ENCODE peak calls at places on chromosomes 1 and 21, in nine cellular contexts. X is hippocampal formation; T is H54; I is activated CD4-positive, alpha-beta memory T cell treated with anti-CD3 and anti-CD28 coated beads for 36 hours; A is right lobe of liver; C is lower leg skin; J is GDM1; M is effector CD4-positive, alpha-beta T cell; B is NCI-H1417. U is an unnamed sample.

GRCh38 chr1:187921426-187921825 is 1092.7 kb downstream of the PLA2G4A start:
- DNase-seq in M (no peak), J (no peak), T (no peak), B (no peak), C (no peak), A (no peak), I (no peak), X (no peak), U (no peak)

GRCh38 chr1:90557706-90558105 is 159.4 kb downstream of the BARHL2 start:
- DNase-seq in A (no peak), T (no peak), M (no peak), I (no peak), X (no peak), C (no peak), J (no peak), B (no peak), U (no peak)

GRCh38 chr1:32142446-32143301 is 34.8 kb downstream of the KPNA6 start:
- DNase-seq in T (peak), J (no peak), M (no peak), A (peak), C (no peak), X (no peak), B (peak), I (no peak), U (no peak)

GRCh38 chr1:4650486-4650885 is 3.9 kb upstream of the AJAP1 start:
- DNase-seq in X (no peak), I (no peak), A (no peak), J (no peak), M (no peak), C (no peak), B (no peak), T (peak), U (no peak)

GRCh38 chr1:74534241-74534640 is 21.8 kb upstream of the LRRC53 start:
- DNase-seq in T (peak), C (no peak), M (no peak), I (no peak), J (no peak), B (no peak), A (no peak), X (no peak), U (no peak)

GRCh38 chr1:74161494-74161893 is 36.5 kb downstream of the LRRIQ3 start:
- DNase-seq in I (no peak), A (no peak), T (no peak), M (no peak), C (no peak), X (no peak), B (no peak), J (no peak), U (no peak)

GRCh38 chr1:164718821-164719220 is 159.8 kb downstream of the PBX1 start:
- DNase-seq in T (no peak), A (no peak), X (no peak), J (no peak), M (no peak), B (no peak), C (no peak), I (no peak), U (no peak)

GRCh38 chr1:15139654-15140350 is 13.7 kb upstream of the TMEM51 start:
- DNase-seq in I (no peak), C (no peak), M (no peak), B (no peak), X (no peak), A (no peak), J (no peak), T (peak), U (no peak)

GRCh38 chr1:217881607-217882332 is 250.6 kb downstream of the SPATA17 start:
- DNase-seq in I (no peak), A (no peak), T (no peak), C (no peak), B (no peak), X (no peak), J (no peak), M (no peak), U (no peak)

GRCh38 chr1:221804303-221804702 is 62.4 kb upstream of the DUSP10 start:
- DNase-seq in I (no peak), T (no peak), B (no peak), A (no peak), M (no peak), J (no peak), X (no peak), C (no peak), U (no peak)

GRCh38 chr21:39885119-39885848 is 18.0 kb downstream of the PCP4 start:
- DNase-seq in X (peak), T (no peak), I (no peak), A (no peak), J (no peak), C (no peak), M (no peak), B (peak), U (no peak)

GRCh38 chr1:161864577-161864976 is 98.5 kb downstream of the ATF6 start:
- DNase-seq in X (no peak), J (peak), C (no peak), I (no peak), B (no peak), A (no peak), T (no peak), M (no peak), U (no peak)

GRCh38 chr1:12001249-12001917 is 17.9 kb upstream of the MIIP start:
- DNase-seq in C (no peak), X (peak), I (peak), A (no peak), J (peak), M (no peak), T (no peak), B (no peak), U (no peak)

GRCh38 chr1:58922302-58923089 is 138.6 kb upstream of the JUN start:
- DNase-seq in A (peak), T (no peak), M (no peak), X (peak), I (peak), J (no peak), C (no peak), B (no peak), U (no peak)

GRCh38 chr1:221709854-221710253 is 32.0 kb downstream of the DUSP10 start:
- DNase-seq in M (no peak), X (no peak), T (no peak), A (no peak), J (no peak), C (no peak), I (no peak), B (no peak), U (no peak)

GRCh38 chr1:96416690-96417444 is 304.7 kb upstream of the PTBP2 start:
- DNase-seq in A (no peak), B (no peak), X (no peak), C (no peak), J (no peak), T (no peak), M (no peak), I (no peak), U (peak)

GRCh38 chr21:35017256-35017655 is 31.8 kb downstream of the RUNX1 start:
- DNase-seq in J (no peak), M (no peak), T (no peak), B (no peak), X (no peak), C (no peak), I (no peak), A (no peak), U (no peak)

GRCh38 chr1:47533176-47534039 is 95.6 kb downstream of the FOXD2 start:
- DNase-seq in I (peak), T (no peak), C (peak), A (no peak), J (no peak), B (peak), M (no peak), X (peak), U (no peak)

GRCh38 chr1:110433803-110434202 is 17.1 kb upstream of the PROK1 start:
- DNase-seq in M (no peak), T (peak), A (peak), J (no peak), C (no peak), I (peak), B (peak), X (no peak), U (no peak)

GRCh38 chr1:12565966-12566352 is 52.1 kb downstream of the DHRS3 start:
- DNase-seq in C (no peak), J (no peak), B (no peak), M (no peak), T (no peak), X (no peak), A (no peak), I (no peak), U (no peak)

GRCh38 chr1:66925944-66926343 is 1.2 kb downstream of the MIER1 start:
- DNase-seq in J (no peak), X (no peak), I (no peak), C (no peak), T (no peak), A (no peak), B (peak), M (no peak), U (no peak)

GRCh38 chr1:206608108-206608698 is 4.1 kb downstream of the EIF2D start:
- DNase-seq in C (no peak), T (no peak), B (peak), M (peak), J (no peak), I (peak), A (no peak), X (no peak), U (no peak)

GRCh38 chr1:76759171-76759860 is 108.0 kb upstream of the ST6GALNAC5 start:
- DNase-seq in M (no peak), I (no peak), X (no peak), B (no peak), J (no peak), C (no peak), A (no peak), T (no peak), U (no peak)

GRCh38 chr1:98103617-98104284 is 182.9 kb upstream of the DPYD start:
- DNase-seq in B (no peak), X (no peak), A (no peak), M (no peak), J (no peak), I (no peak), C (no peak), T (no peak), U (no peak)

GRCh38 chr21:33132054-33132453 is 62.1 kb downstream of the OLIG1 start:
- DNase-seq in I (no peak), C (no peak), B (no peak), X (no peak), T (no peak), A (no peak), M (no peak), J (no peak), U (no peak)

GRCh38 chr1:156645666-156646065 is 3.7 kb downstream of the BCAN start:
- DNase-seq in C (no peak), J (no peak), T (no peak), B (no peak), I (no peak), X (no peak), M (no peak), A (no peak), U (no peak)

GRCh38 chr1:220786337-220787068 is at the start of gene MTARC1:
- DNase-seq in B (peak), J (no peak), I (no peak), X (peak), A (peak), M (no peak), T (peak), C (no peak), U (no peak)

GRCh38 chr1:2821970-2822620 is 20.6 kb upstream of the TTC34 start:
- DNase-seq in I (peak), M (no peak), J (no peak), T (peak), B (peak), A (peak), C (no peak), X (peak), U (no peak)

GRCh38 chr1:232868793-232869491 is 63.7 kb downstream of the MAP10 start:
- DNase-seq in M (no peak), C (peak), A (peak), I (no peak), B (no peak), T (peak), J (no peak), X (no peak), U (no peak)

GRCh38 chr1:211088156-211088555 is 45.8 kb downstream of the KCNH1 start:
- DNase-seq in I (no peak), X (no peak), J (no peak), B (no peak), A (no peak), T (no peak), M (no peak), C (no peak), U (no peak)

GRCh38 chr1:1432951-1433803 is 2.3 kb upstream of the VWA1 start:
- DNase-seq in M (no peak), X (peak), T (peak), J (no peak), B (peak), A (peak), C (peak), I (no peak), U (no peak)

GRCh38 chr21:16496594-16496993 is 766.8 kb downstream of the USP25 start:
- DNase-seq in A (no peak), T (no peak), I (no peak), C (no peak), J (no peak), M (no peak), X (no peak), B (no peak), U (no peak)

GRCh38 chr1:21741206-21741605 is 41.7 kb downstream of the USP48 start:
- DNase-seq in T (no peak), J (no peak), X (no peak), C (no peak), A (no peak), B (no peak), M (no peak), I (no peak), U (no peak)

GRCh38 chr1:164635074-164635783 is 76.2 kb downstream of the PBX1 start:
- DNase-seq in M (no peak), C (no peak), X (no peak), A (no peak), B (peak), T (no peak), J (no peak), I (no peak), U (no peak)

U was measured in GM18507.